ENCODE peak calls at places on chromosomes 13 and 19, in seven cellular contexts. J is endodermal cell; I is amniotic stem cell; Q is nucleus accumbens; O is EL; L is substantia nigra; C is stimulated activated CD4-positive, alpha-beta T cell treated with anti-CD3 and anti-CD28 coated beads, Interleukin-12 subunit alpha, Interleukin-12 subunit beta, amount 100 ng/mL, for 24 hours. P is an unnamed sample.

GRCh38 chr19:17322854-17323253 is 11.8 kb downstream of the ANO8 start:
- DNase-seq in J (no peak), I (no peak), Q (no peak), O (no peak), L (no peak), C (no peak), P (no peak)

GRCh38 chr19:23118400-23118799 is 1.6 kb downstream of the ZNF730 start:
- DNase-seq in J (no peak), I (no peak), Q (no peak), O (peak), L (no peak), C (no peak), P (peak)

GRCh38 chr13:25570185-25570584 is 198.4 kb downstream of the ATP8A2 start:
- DNase-seq in J (no peak), I (no peak), Q (no peak), O (no peak), L (no peak), C (no peak), P (no peak)

GRCh38 chr19:5751709-5752108 is 31.3 kb downstream of the CATSPERD start:
- DNase-seq in J (no peak), I (no peak), Q (no peak), O (no peak), L (no peak), C (no peak), P (no peak)

GRCh38 chr19:36225219-36225892 is 10.4 kb downstream of the ZNF146 start:
- DNase-seq in J (no peak), I (peak), Q (no peak), O (peak), L (no peak), C (no peak), P (no peak)

GRCh38 chr13:60583196-60583908 is 186.3 kb downstream of the TDRD3 start:
- DNase-seq in J (peak), I (no peak), Q (no peak), O (peak), L (no peak), C (no peak), P (no peak)

GRCh38 chr19:47296036-47296435 is 13.6 kb upstream of the C5AR1 start:
- DNase-seq in J (peak), I (peak), Q (peak), O (peak), L (peak), C (peak), P (peak)

GRCh38 chr19:13902993-13903555 is 2.8 kb downstream of the BRME1 start:
- DNase-seq in J (no peak), I (no peak), Q (no peak), O (peak), L (no peak), C (no peak), P (peak)

GRCh38 chr19:33689138-33689746 is 67.5 kb downstream of the CHST8 start:
- DNase-seq in J (no peak), I (no peak), Q (no peak), O (no peak), L (no peak), C (no peak), P (no peak)

GRCh38 chr13:25489238-25489637 is 117.5 kb downstream of the ATP8A2 start:
- DNase-seq in J (peak), I (no peak), Q (peak), O (no peak), L (peak), C (no peak), P (no peak)

GRCh38 chr13:19864339-19865309 is 1.2 kb upstream of the ZMYM5 start:
- DNase-seq in J (peak), I (no peak), Q (peak), O (peak), L (peak), C (peak), P (peak)

GRCh38 chr19:49847731-49848696 is 2.9 kb upstream of the PTOV1 start:
- DNase-seq in J (no peak), I (peak), Q (no peak), O (peak), L (no peak), C (no peak), P (peak)

GRCh38 chr13:40779796-40780285 is 8.9 kb upstream of the MRPS31 start:
- DNase-seq in J (no peak), I (no peak), Q (no peak), O (no peak), L (no peak), C (no peak), P (peak)

GRCh38 chr19:19270749-19271571 is 2.1 kb downstream of the TM6SF2 start:
- DNase-seq in J (no peak), I (no peak), Q (no peak), O (no peak), L (no peak), C (no peak), P (no peak)

GRCh38 chr13:98740131-98740530 is 12.3 kb downstream of the SLC15A1 start:
- DNase-seq in J (no peak), I (no peak), Q (no peak), O (no peak), L (no peak), C (no peak), P (no peak)

GRCh38 chr13:101916108-101916757 is 463.8 kb downstream of the ITGBL1 start:
- DNase-seq in J (peak), I (no peak), Q (no peak), O (no peak), L (peak), C (no peak), P (no peak)

P was measured in trophoblast cell.